ENCODE peak calls at places on chromosomes 6 and 20, in six cellular contexts. M is GM12865; S is CD8-positive, alpha-beta T cell; A is testis; B is GM19239; G is stimulated activated CD4-positive, alpha-beta T cell treated with anti-CD3 and anti-CD28 coated beads, Interleukin-1b, Interleukin-23, amount 100 ng/mL, for 48 hours. P is an unnamed sample.

GRCh38 chr6:76217606-76218005 is 145.1 kb upstream of the IMPG1 start:
- DNase-seq in G (no peak), A (no peak), S (no peak), B (no peak), M (no peak), P (no peak)

GRCh38 chr6:142014515-142014914 is 118.2 kb upstream of the GJE1 start:
- DNase-seq in S (no peak), A (no peak), M (no peak), B (no peak), G (no peak), P (no peak)

GRCh38 chr6:45430590-45431202 is 53.0 kb upstream of the SUPT3H start:
- DNase-seq in M (no peak), S (no peak), B (no peak), G (no peak), A (no peak), P (no peak)

GRCh38 chr20:58906894-58907293 is 54.4 kb downstream of the GNAS start:
- DNase-seq in S (no peak), M (peak), B (no peak), A (no peak), G (no peak), P (no peak)

GRCh38 chr20:40636486-40636885 is 52.5 kb downstream of the MAFB start:
- DNase-seq in B (no peak), S (no peak), A (no peak), G (no peak), M (no peak), P (no peak)

GRCh38 chr6:151036869-151037680 is 171.6 kb downstream of the MTHFD1L start:
- DNase-seq in B (no peak), G (peak), S (no peak), A (no peak), M (no peak), P (no peak)

GRCh38 chr6:167100241-167100674 is 22.6 kb upstream of the CCR6 start:
- DNase-seq in B (no peak), G (no peak), S (no peak), A (no peak), M (no peak), P (no peak)

GRCh38 chr20:63045991-63046390 is 39.2 kb upstream of the BHLHE23 start:
- DNase-seq in B (no peak), A (no peak), G (no peak), M (no peak), S (no peak), P (no peak)

GRCh38 chr6:71404145-71404966 is 115.7 kb downstream of the OGFRL1 start:
- DNase-seq in A (no peak), G (no peak), S (no peak), M (no peak), B (no peak), P (no peak)

GRCh38 chr6:7139835-7140470 is 32.2 kb downstream of the RREB1 start:
- DNase-seq in M (no peak), B (no peak), G (no peak), A (no peak), S (no peak), P (no peak)

GRCh38 chr6:117906454-117906904 is 585 bp upstream of the SLC35F1 start:
- DNase-seq in B (no peak), G (no peak), S (no peak), M (peak), A (no peak), P (peak)

GRCh38 chr6:6927437-6928361 is 180.1 kb upstream of the RREB1 start:
- DNase-seq in S (no peak), M (peak), B (no peak), G (no peak), A (no peak), P (no peak)

GRCh38 chr20:36214684-36215256 is 21.5 kb upstream of the AAR2 start:
- DNase-seq in M (peak), A (peak), B (peak), S (no peak), G (no peak), P (peak)

GRCh38 chr20:21918398-21918797 is 212.9 kb downstream of the PAX1 start:
- DNase-seq in A (no peak), M (no peak), G (no peak), B (no peak), S (no peak), P (no peak)

GRCh38 chr20:31670371-31671228 is 32.9 kb downstream of the COX4I2 start:
- DNase-seq in A (peak), M (no peak), G (no peak), B (no peak), S (no peak), P (no peak)

GRCh38 chr20:44203161-44203560 is 7.4 kb downstream of the OSER1 start:
- DNase-seq in S (no peak), A (no peak), B (no peak), G (no peak), M (no peak), P (no peak)

GRCh38 chr6:117448732-117449131 is 23.0 kb upstream of the ROS1 start:
- DNase-seq in G (no peak), A (no peak), B (no peak), M (no peak), S (no peak), P (no peak)

GRCh38 chr6:90087103-90087833 is 193.0 kb downstream of the GJA10 start:
- DNase-seq in S (no peak), A (no peak), M (no peak), G (no peak), B (no peak), P (no peak)

GRCh38 chr6:141229296-141229695 is 903.4 kb upstream of the GJE1 start:
- DNase-seq in M (no peak), B (no peak), G (no peak), A (no peak), S (no peak), P (no peak)

GRCh38 chr6:11770546-11771466 is 7.8 kb downstream of the ADTRP start:
- DNase-seq in B (no peak), A (peak), G (no peak), M (peak), S (no peak), P (no peak)

GRCh38 chr20:57388953-57389694 is 2.1 kb upstream of the RBM38 start:
- DNase-seq in B (no peak), M (peak), A (peak), S (peak), G (peak), P (peak)

GRCh38 chr6:24439858-24440539 is 37.3 kb downstream of the MRS2 start:
- DNase-seq in S (no peak), M (no peak), A (no peak), G (no peak), B (no peak), P (no peak)

GRCh38 chr6:34143884-34144580 is 1.9 kb downstream of the GRM4 start:
- DNase-seq in B (no peak), A (peak), S (peak), M (peak), G (peak), P (peak)

GRCh38 chr20:15913661-15914060 is 659.6 kb downstream of the KIF16B start:
- DNase-seq in S (no peak), B (no peak), G (no peak), A (no peak), M (no peak), P (no peak)

GRCh38 chr20:21184810-21185209 is 58.9 kb downstream of the KIZ start:
- DNase-seq in B (no peak), G (no peak), S (no peak), M (no peak), A (no peak), P (no peak)

GRCh38 chr6:75130784-75131183 is 75.1 kb downstream of the COL12A1 start:
- DNase-seq in B (no peak), G (no peak), M (no peak), A (no peak), S (no peak), P (no peak)

GRCh38 chr20:63029358-63030121 is 22.8 kb upstream of the BHLHE23 start:
- DNase-seq in S (peak), G (peak), A (no peak), B (no peak), M (no peak), P (no peak)

GRCh38 chr6:20997143-20997792 is 463.0 kb downstream of the CDKAL1 start:
- DNase-seq in M (peak), S (no peak), A (no peak), G (no peak), B (no peak), P (peak)

GRCh38 chr6:15389759-15390723 is 144.2 kb downstream of the JARID2 start:
- DNase-seq in B (peak), S (peak), A (no peak), G (no peak), M (peak), P (peak)

GRCh38 chr20:57189713-57190112 is 76.7 kb downstream of the BMP7 start:
- DNase-seq in M (no peak), G (no peak), S (no peak), B (no peak), A (no peak), P (no peak)